ENCODE peak calls at places on chromosomes 3 and 15, in five cellular contexts. B is cardiac muscle cell, P is transverse colon, O is heart left ventricle, Q is endodermal cell. R is an unnamed sample.

GRCh38 chr3:39108309-39108708 is 829 bp downstream of the TTC21A start:
- DNase-seq in P (peak; percentile 24), B (no peak), O (no peak), Q (no peak), R (no peak)

GRCh38 chr3:133548090-133548489 is 25.4 kb upstream of the CDV3 start:
- DNase-seq in B (no peak), O (no peak), P (no peak), Q (no peak), R (no peak)

GRCh38 chr3:196948442-196949365 is 6.4 kb upstream of the NCBP2 start:
- DNase-seq in B (no peak), Q (peak; percentile 85), O (no peak), P (no peak), R (no peak)

GRCh38 chr3:104438761-104439160 is 927.9 kb upstream of the ALCAM start:
- DNase-seq in P (no peak), Q (no peak), O (no peak), B (no peak), R (no peak)

GRCh38 chr3:13213490-13213889 is 140.3 kb upstream of the IQSEC1 start:
- DNase-seq in P (no peak), O (no peak), Q (no peak), B (no peak), R (no peak)

GRCh38 chr15:26443321-26443720 is 329.5 kb downstream of the GABRB3 start:
- DNase-seq in Q (no peak), B (no peak), O (no peak), P (no peak), R (no peak)

GRCh38 chr15:61084502-61084901 is 144.6 kb downstream of the RORA start:
- DNase-seq in B (no peak), Q (no peak), O (no peak), P (no peak), R (no peak)

GRCh38 chr15:68407141-68407885 is 24.6 kb downstream of the ITGA11 start:
- DNase-seq in O (peak; percentile 16), B (no peak), Q (peak; percentile 24), P (no peak), R (no peak)

GRCh38 chr3:102036015-102036414 is 186.7 kb downstream of the NFKBIZ start:
- DNase-seq in Q (no peak), B (no peak), O (no peak), P (no peak), R (no peak)

GRCh38 chr15:66720206-66721010 is 18.4 kb downstream of the SMAD6 start:
- DNase-seq in Q (no peak), P (no peak), B (no peak), O (no peak), R (no peak)

GRCh38 chr3:99747915-99748314 is 69.7 kb upstream of the CMSS1 start:
- DNase-seq in O (no peak), B (no peak), P (no peak), Q (no peak), R (no peak)

GRCh38 chr3:154129625-154130024 is 8.4 kb downstream of the ARHGEF26 start:
- DNase-seq in P (no peak), B (no peak), Q (no peak), O (no peak), R (no peak)

GRCh38 chr3:108548304-108548703 is 37.9 kb upstream of the MYH15 start:
- DNase-seq in Q (no peak), O (no peak), P (no peak), B (no peak), R (no peak)

GRCh38 chr3:182420741-182421140 is 372.6 kb upstream of the ATP11B start:
- DNase-seq in P (no peak), B (no peak), O (no peak), Q (no peak), R (no peak)

GRCh38 chr3:143895805-143896204 is 47.5 kb upstream of the SLC9A9 start:
- DNase-seq in B (peak; percentile 10), O (no peak), P (no peak), Q (no peak), R (no peak)

GRCh38 chr3:12455740-12456139 is 28.5 kb upstream of the TSEN2 start:
- DNase-seq in Q (no peak), O (no peak), B (no peak), P (no peak), R (no peak)

GRCh38 chr3:72892870-72893269 is 5.0 kb downstream of the GXYLT2 start:
- DNase-seq in O (no peak), P (no peak), B (no peak), Q (peak; percentile 90), R (no peak)

GRCh38 chr3:100401674-100402036 is 316 bp downstream of the LNP1 start:
- DNase-seq in Q (no peak), P (peak; percentile 29), B (peak; percentile 68), O (peak; percentile 27), R (peak; percentile 28)

GRCh38 chr3:102733811-102734574 is 299.2 kb downstream of the ZPLD1 start:
- DNase-seq in O (no peak), B (no peak), P (no peak), Q (no peak), R (no peak)

GRCh38 chr3:122005033-122005565 is 16.9 kb downstream of the ILDR1 start:
- DNase-seq in B (no peak), Q (peak; percentile 75), O (no peak), P (peak; percentile 26), R (no peak)

GRCh38 chr3:142768338-142768737 is 44.5 kb downstream of the TRPC1 start:
- DNase-seq in O (no peak), Q (no peak), P (no peak), B (no peak), R (no peak)

GRCh38 chr15:95577911-95578310 is 752.6 kb upstream of the NR2F2 start:
- DNase-seq in O (no peak), P (no peak), B (no peak), Q (no peak), R (no peak)

GRCh38 chr3:42730294-42730693 is 27.7 kb upstream of the HHATL start:
- DNase-seq in B (no peak), Q (no peak), O (no peak), P (no peak), R (no peak)

GRCh38 chr3:194761384-194761783 is 75.7 kb downstream of the FAM43A start:
- DNase-seq in P (no peak), O (no peak), B (no peak), Q (no peak), R (no peak)

GRCh38 chr3:18401298-18401961 is 23.7 kb downstream of the SATB1 start:
- DNase-seq in B (no peak), Q (no peak), P (no peak), O (no peak), R (no peak)

GRCh38 chr3:172153335-172153861 is 114.0 kb downstream of the FNDC3B start:
- DNase-seq in Q (peak; percentile 59), B (peak; percentile 59), P (peak; percentile 87), O (peak; percentile 89), R (peak; percentile 93)
- H3K4me1 ChIP-seq in Q (peaks cover 23% of the 10 kb centered on the region), B (peaks cover 46% of the 10 kb centered on the region), P (peaks cover 24% of the 10 kb centered on the region), O (peaks cover 68% of the 10 kb centered on the region), R (peaks cover 66% of the 10 kb centered on the region)

GRCh38 chr3:129632056-129632455 is 25.6 kb upstream of the PLXND1 start:
- DNase-seq in P (no peak), B (no peak), Q (peak; percentile 52), O (no peak), R (no peak)

GRCh38 chr3:129636082-129636481 is 29.6 kb upstream of the PLXND1 start:
- DNase-seq in Q (no peak), B (no peak), P (no peak), O (no peak), R (no peak)

GRCh38 chr3:129633751-129634481 is 27.4 kb upstream of the PLXND1 start:
- DNase-seq in Q (peak; percentile 66), O (no peak), P (no peak), B (no peak), R (no peak)

GRCh38 chr3:129632977-129633376 is 26.5 kb upstream of the PLXND1 start:
- DNase-seq in O (no peak), P (no peak), B (no peak), Q (peak; percentile 44), R (no peak)

DNA sequence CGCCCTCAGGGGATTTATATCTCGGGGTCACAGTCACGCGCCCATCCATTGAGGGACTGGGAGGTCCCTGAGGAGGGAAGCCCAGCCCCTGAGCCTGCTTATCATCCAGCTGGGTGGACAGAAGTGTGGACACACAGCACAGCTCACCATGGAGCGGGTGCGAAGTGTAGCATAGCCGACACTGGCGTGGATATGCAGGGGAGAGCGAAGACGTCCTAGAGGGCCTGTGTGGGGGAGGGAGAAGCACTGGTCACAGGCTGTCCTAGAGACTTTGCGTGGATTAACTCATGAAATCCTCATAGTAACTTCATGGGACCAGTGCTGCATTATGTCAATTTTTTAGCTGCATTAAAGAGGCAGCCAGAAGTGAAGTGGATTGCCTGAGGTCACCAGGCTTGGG is 26.1 kb upstream of the PLXND1 start:
- DNase-seq in Q (no peak), B (no peak), P (no peak), O (no peak), R (no peak)
- H3K4me3 ChIP-seq in Q (no peak overlapping the region), B (no peak overlapping the region), P (no peak overlapping the region), O (no peak overlapping the region), R (no peak overlapping the region)

GRCh38 chr15:82105458-82106205 is 59.8 kb upstream of the MEX3B start:
- DNase-seq in B (no peak), P (no peak), Q (peak; percentile 79), O (no peak), R (peak; percentile 82)

GRCh38 chr15:82098674-82099073 is 52.9 kb upstream of the MEX3B start:
- DNase-seq in Q (no peak), O (no peak), B (no peak), P (no peak), R (no peak)

GRCh38 chr15:82100116-82100795 is 54.4 kb upstream of the MEX3B start:
- DNase-seq in O (no peak), P (no peak), Q (no peak), B (peak; percentile 39), R (no peak)

GRCh38 chr15:82106671-82107070 is 60.9 kb upstream of the MEX3B start:
- DNase-seq in B (no peak), Q (no peak), O (no peak), P (no peak), R (no peak)

GRCh38 chr15:82103500-82103899 is 57.7 kb upstream of the MEX3B start:
- DNase-seq in P (no peak), Q (no peak), O (no peak), B (no peak), R (no peak)
- TF ChIP-seq CTCF in P (no peak), Q (peak; percentile 48), O (peak; percentile 16), B (no peak), R (no peak)

GRCh38 chr3:184822654-184823053 is 10.7 kb downstream of the VPS8 start:
- DNase-seq in Q (no peak), B (no peak), O (no peak), P (no peak), R (no peak)

GRCh38 chr3:184825456-184825855 is 13.5 kb downstream of the VPS8 start:
- DNase-seq in P (peak; percentile 67), B (no peak), O (no peak), Q (no peak), R (no peak)

GRCh38 chr3:184821034-184821433 is 9.1 kb downstream of the VPS8 start:
- DNase-seq in O (no peak), Q (no peak), B (no peak), P (no peak), R (no peak)

GRCh38 chr3:184820525-184820924 is 8.6 kb downstream of the VPS8 start:
- DNase-seq in Q (no peak), B (no peak), P (no peak), O (no peak), R (no peak)

DNA sequence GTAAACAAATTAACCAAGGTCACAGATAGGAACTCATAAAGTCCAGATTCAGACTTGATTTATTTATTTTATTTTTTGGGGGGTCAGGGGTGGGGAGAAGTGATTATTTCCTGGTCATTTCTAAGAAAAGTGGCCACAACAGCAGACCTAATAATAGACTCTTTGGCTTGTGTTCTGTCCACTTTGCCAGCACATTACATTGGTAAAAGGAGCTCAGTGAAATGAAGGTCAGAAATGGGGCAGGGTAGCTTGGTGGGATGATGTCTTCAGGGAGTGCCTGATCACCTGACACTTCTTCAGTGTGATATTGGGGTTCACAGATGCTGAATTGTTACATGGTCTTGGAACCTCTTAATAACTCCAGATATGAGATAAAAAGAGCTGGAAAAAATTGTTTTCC is 10.1 kb downstream of the VPS8 start:
- DNase-seq in P (no peak), B (no peak), O (no peak), Q (no peak), R (no peak)
- H3K4me1 ChIP-seq in P (no peaks in the 10 kb centered on the region), B (peaks cover 42% of the 10 kb centered on the region), O (peaks cover 59% of the 10 kb centered on the region), Q (no peaks in the 10 kb centered on the region), R (peaks cover 9% of the 10 kb centered on the region)

R was measured in body of pancreas.